ENCODE peak calls at places on chromosomes 6 and 20, in five cellular contexts. G, N, V, O and I are unnamed samples. For H3K4me1, the result is how much of the 10 kb centered on the place peaks cover.

GRCh38 chr6:7921071-7921470 is 10.5 kb upstream of the TXNDC5 start:
- DNase-seq in G (no peak), V (no peak), O (no peak), N (no peak), I (no peak)

GRCh38 chr6:50330347-50330746 is 280.6 kb upstream of the DEFB112 start:
- DNase-seq in V (no peak), O (no peak), N (no peak), G (no peak), I (no peak)

GRCh38 chr20:59385461-59385860 is 85.0 kb downstream of the EDN3 start:
- DNase-seq in O (no peak), N (no peak), G (no peak), V (no peak), I (no peak)

GRCh38 chr6:30325150-30325872 is 1.4 kb upstream of the TRIM39 start:
- DNase-seq in N (peak), V (peak), G (peak), O (peak), I (peak)

GRCh38 chr6:169976301-169977081 is 225.1 kb downstream of the ERMARD start:
- DNase-seq in V (peak), O (peak), N (no peak), G (no peak), I (no peak)

GRCh38 chr20:2698912-2699311 is 6.3 kb downstream of the EBF4 start:
- DNase-seq in V (no peak), G (no peak), N (no peak), O (no peak), I (peak)

GRCh38 chr20:51542033-51542893 is at the start of gene NFATC2:
- DNase-seq in G (no peak), V (peak), O (no peak), N (no peak), I (peak)

GRCh38 chr6:31814677-31815024 is 432 bp downstream of the HSPA1L start:
- DNase-seq in V (peak), N (peak), G (peak), O (peak), I (peak)

GRCh38 chr20:10239954-10240353 is 21.3 kb downstream of the SNAP25 start:
- DNase-seq in O (no peak), V (no peak), N (no peak), G (peak), I (peak)

GRCh38 chr20:54625497-54625896 is 150.1 kb downstream of the DOK5 start:
- DNase-seq in O (no peak), V (no peak), N (no peak), G (no peak), I (peak)

GRCh38 chr6:73565767-73566485 is 45.1 kb upstream of the EEF1A1 start:
- DNase-seq in O (peak), V (no peak), N (peak), G (no peak), I (no peak)

GRCh38 chr6:158744986-158745430 is 74.2 kb downstream of the EZR start:
- DNase-seq in N (no peak), V (no peak), O (no peak), G (peak), I (no peak)

GRCh38 chr20:63738687-63739128 is 868 bp upstream of the SLC2A4RG start:
- DNase-seq in N (no peak), O (peak), V (peak), G (peak), I (peak)
- H3K4me1 ChIP-seq in N (under half), O (under half), V (under half), G (under half), I (half or more)

DNA sequence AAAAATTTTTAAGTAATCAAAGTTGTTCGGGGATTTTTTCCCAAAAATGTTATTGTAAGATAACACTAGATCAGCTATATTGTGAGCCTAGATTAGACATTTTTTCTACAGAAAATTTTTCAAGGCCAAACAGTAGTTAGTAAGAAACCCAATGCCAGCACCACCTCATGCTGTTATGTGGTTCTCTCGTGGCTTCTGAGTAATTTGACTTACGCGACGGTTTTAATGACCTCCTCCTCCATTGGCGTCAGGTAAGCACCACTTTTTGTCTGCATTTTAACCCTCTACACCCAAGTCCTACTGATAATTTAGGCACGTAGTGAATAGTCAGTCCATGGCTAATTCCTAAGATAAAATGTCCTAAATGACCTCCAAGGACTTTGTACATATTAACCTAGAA is 9.7 kb downstream of the RPS6KA2 start:
- DNase-seq in O (no peak), G (no peak), V (no peak), N (peak), I (no peak)
- H3K4me1 ChIP-seq in O (under half), G (under half), V (half or more), N (half or more), I (under half)

GRCh38 chr20:40689943-40690835 is 1.2 kb upstream of the MAFB start:
- DNase-seq in O (peak), V (peak), N (peak), G (peak), I (peak)
- H3K4me1 ChIP-seq in O (under half), V (under half), N (under half), G (under half), I (under half)

GRCh38 chr6:44116643-44117382 is 10.4 kb downstream of the MRPL14 start:
- DNase-seq in O (peak), N (peak), G (no peak), V (no peak), I (no peak)
- H3K4me1 ChIP-seq in O (half or more), N (under half), G (under half), V (half or more), I (half or more)

GRCh38 chr20:37742121-37742520 is 48.3 kb downstream of the CTNNBL1 start:
- DNase-seq in G (no peak), O (no peak), N (no peak), V (no peak), I (no peak)
- H3K4me1 ChIP-seq in G (under half), O (under half), N (under half), V (under half), I (under half)

DNA sequence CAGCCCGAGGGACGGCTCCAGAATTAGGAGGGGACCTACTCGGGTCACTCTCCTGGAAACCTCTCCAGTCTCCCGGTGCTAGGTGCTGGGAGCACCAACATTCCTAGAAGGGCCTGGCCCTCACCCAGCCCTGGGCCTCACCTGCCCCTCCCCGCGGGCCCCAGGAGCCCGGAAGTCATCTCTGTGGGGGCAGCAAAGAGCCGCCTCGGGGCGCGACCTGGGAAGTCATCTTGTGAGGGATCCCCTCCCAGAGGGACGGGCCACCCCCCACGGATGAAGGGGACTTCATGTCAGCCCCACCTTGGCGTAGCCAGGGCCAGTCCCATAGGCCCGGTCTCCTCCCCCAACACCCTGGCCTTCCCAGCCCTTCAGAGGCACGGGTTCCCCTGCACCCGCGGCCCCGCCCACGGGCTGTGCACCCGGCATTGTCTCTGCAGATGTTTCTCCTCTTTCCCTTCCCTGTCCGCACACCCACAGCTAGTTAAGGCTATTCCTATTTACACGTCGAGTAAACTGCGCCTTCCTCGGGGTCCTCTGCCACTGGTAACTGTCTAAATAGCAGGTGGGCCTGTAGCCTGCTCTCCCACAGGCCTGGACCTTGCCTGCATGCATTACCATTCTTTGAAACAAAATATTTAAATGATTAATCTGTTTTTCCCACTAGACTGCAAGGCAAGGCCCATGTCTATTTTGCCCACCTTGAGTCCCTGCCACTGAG is 896 bp upstream of the RNASET2 start:
- DNase-seq in V (peak), N (no peak), O (peak), G (peak), I (peak)
- H3K4me1 ChIP-seq in V (under half), N (under half), O (under half), G (under half), I (under half)

GRCh38 chr6:99613705-99614429 is 7.2 kb downstream of the PRDM13 start:
- DNase-seq in N (no peak), O (peak), G (no peak), V (no peak), I (no peak)

GRCh38 chr6:99612551-99613397 is 6.1 kb downstream of the PRDM13 start:
- DNase-seq in V (no peak), N (no peak), G (no peak), O (no peak), I (no peak)

GRCh38 chr6:99613398-99613704 is 6.7 kb downstream of the PRDM13 start:
- DNase-seq in V (no peak), O (peak), G (peak), N (no peak), I (no peak)

GRCh38 chr6:99617131-99617530 is 10.5 kb downstream of the PRDM13 start:
- DNase-seq in G (no peak), V (no peak), N (no peak), O (no peak), I (no peak)

GRCh38 chr6:99614430-99615161 is 8.0 kb downstream of the PRDM13 start:
- DNase-seq in G (no peak), O (peak), N (no peak), V (no peak), I (no peak)
- H3K4me1 ChIP-seq in G (under half), O (under half), N (under half), V (under half), I (under half)

GRCh38 chr6:90233994-90234393 is 62.6 kb downstream of the BACH2 start:
- DNase-seq in O (no peak), V (no peak), N (no peak), G (no peak), I (no peak)

GRCh38 chr6:90231798-90232197 is 64.8 kb downstream of the BACH2 start:
- DNase-seq in G (no peak), N (no peak), V (no peak), O (no peak), I (no peak)

GRCh38 chr6:90230547-90231240 is 65.9 kb downstream of the BACH2 start:
- DNase-seq in V (no peak), O (no peak), N (peak), G (no peak), I (no peak)

GRCh38 chr6:90227693-90228092 is 69.0 kb downstream of the BACH2 start:
- DNase-seq in G (no peak), N (peak), V (no peak), O (peak), I (no peak)

DNA sequence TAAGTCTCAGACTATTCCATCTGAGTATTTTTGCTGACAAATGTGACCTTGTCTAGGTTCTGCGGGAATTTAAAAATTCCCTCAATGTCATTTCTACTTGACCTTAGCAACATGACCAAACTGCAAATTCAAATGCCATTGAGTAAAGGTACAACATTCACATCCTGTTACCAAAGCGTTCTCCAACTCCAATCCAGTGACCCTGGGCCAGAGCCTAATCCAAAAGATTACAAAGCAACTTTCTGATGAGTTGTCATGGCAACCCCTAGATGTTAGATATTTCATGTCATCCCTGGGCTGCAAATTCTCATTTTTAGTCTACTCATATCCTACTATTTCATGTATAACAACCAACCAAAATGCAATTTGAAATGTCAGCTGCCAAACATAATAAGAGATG is 65.3 kb downstream of the BACH2 start:
- DNase-seq in N (no peak), O (no peak), V (no peak), G (no peak), I (no peak)
- H3K4me1 ChIP-seq in N (under half), O (under half), V (under half), G (under half), I (under half)

GRCh38 chr6:107941627-107942026 is 16.4 kb downstream of the SEC63 start:
- DNase-seq in V (no peak), G (peak), N (no peak), O (no peak), I (no peak)
- H3K4me1 ChIP-seq in V (under half), G (under half), N (under half), O (under half), I (under half)

GRCh38 chr20:19780261-19780660 is 22.2 kb downstream of the RIN2 start:
- DNase-seq in G (no peak), N (no peak), V (peak), O (no peak), I (no peak)

GRCh38 chr20:19783966-19784401 is 25.9 kb downstream of the RIN2 start:
- DNase-seq in G (peak), O (peak), N (peak), V (peak), I (peak)

GRCh38 chr20:19781235-19781634 is 23.2 kb downstream of the RIN2 start:
- DNase-seq in G (no peak), O (no peak), N (no peak), V (no peak), I (no peak)

GRCh38 chr20:19784511-19785172 is 26.6 kb downstream of the RIN2 start:
- DNase-seq in G (peak), N (peak), V (peak), O (peak), I (peak)

DNA sequence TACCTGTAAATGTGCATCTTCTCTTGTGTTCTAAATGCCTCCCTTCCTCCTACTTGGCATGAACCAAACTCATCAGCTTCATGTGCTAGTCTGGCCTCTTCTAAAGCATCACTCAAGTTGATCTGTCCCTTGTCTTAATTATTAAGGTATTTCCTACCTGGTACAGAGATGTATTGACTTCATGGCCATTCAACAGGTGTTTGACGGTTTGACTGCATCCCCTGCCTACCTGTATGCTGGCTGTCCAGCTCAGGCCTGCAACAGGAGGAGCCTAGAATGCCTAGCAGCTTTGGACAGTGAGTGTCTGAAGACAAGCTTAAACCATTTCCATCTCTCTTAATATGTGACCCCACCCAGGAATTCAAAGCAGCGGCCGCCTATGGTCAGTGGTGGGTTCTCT is 24.6 kb downstream of the RIN2 start:
- DNase-seq in G (no peak), N (no peak), O (no peak), V (no peak), I (no peak)
- H3K4me1 ChIP-seq in G (under half), N (under half), O (half or more), V (half or more), I (under half)